ENCODE peak calls at places on chromosomes 2 and 18, in nine cellular contexts. U is T-helper 2 cell; Q is body of pancreas; I is NCI-H1105; P is GM20000; B is T-helper 1 cell; V is amniotic epithelial cell; L is glomerular endothelial cell; E is activated naive CD4-positive, alpha-beta T cell treated with anti-CD3 and anti-CD28 coated beads for 36 hours. J is an unnamed sample.

GRCh38 chr18:75896865-75897264 is 469.4 kb upstream of the SMIM21 start:
- DNase-seq in B (no peak), U (no peak), Q (peak), L (no peak), P (no peak), I (peak), V (no peak), E (no peak), J (no peak)

GRCh38 chr2:15191801-15192200 is 369.3 kb downstream of the NBAS start:
- DNase-seq in E (no peak), B (no peak), P (no peak), U (no peak), V (no peak), I (no peak), Q (no peak), L (no peak), J (no peak)

GRCh38 chr2:24538720-24539119 is 47.7 kb downstream of the NCOA1 start:
- DNase-seq in I (no peak), B (no peak), E (no peak), Q (no peak), V (no peak), L (no peak), P (peak), U (no peak), J (no peak)

GRCh38 chr18:57666818-57667497 is 45.3 kb upstream of the NARS1 start:
- DNase-seq in V (peak), U (no peak), B (no peak), Q (no peak), P (no peak), L (no peak), E (no peak), I (no peak), J (no peak)

GRCh38 chr2:183594150-183594549 is 469.9 kb downstream of the NUP35 start:
- DNase-seq in Q (no peak), L (no peak), B (no peak), E (no peak), V (no peak), P (no peak), I (no peak), U (no peak), J (no peak)

GRCh38 chr2:649461-650342 is 27.5 kb downstream of the TMEM18 start:
- DNase-seq in L (no peak), E (no peak), B (no peak), V (no peak), U (no peak), I (no peak), Q (no peak), P (no peak), J (no peak)

GRCh38 chr2:70889716-70890037 is 46.0 kb upstream of the ATP6V1B1 start:
- DNase-seq in V (no peak), B (no peak), U (no peak), I (no peak), P (no peak), L (no peak), E (no peak), Q (no peak), J (no peak)

GRCh38 chr18:8705280-8705940 is at the start of gene MTCL1:
- DNase-seq in I (no peak), Q (peak), E (peak), V (no peak), P (peak), L (no peak), B (no peak), U (no peak), J (peak)

GRCh38 chr2:37323176-37323575 is 1.5 kb downstream of the PRKD3 start:
- DNase-seq in B (no peak), E (no peak), Q (no peak), V (no peak), I (no peak), U (no peak), P (no peak), L (no peak), J (no peak)

GRCh38 chr2:157786663-157787363 is 89.3 kb downstream of the ACVR1 start:
- DNase-seq in U (no peak), L (no peak), Q (no peak), V (peak), B (no peak), I (no peak), P (no peak), E (no peak), J (no peak)

GRCh38 chr2:133787207-133787606 is 218.9 kb upstream of the NCKAP5 start:
- DNase-seq in L (no peak), E (no peak), P (no peak), I (no peak), Q (no peak), U (no peak), B (no peak), V (peak), J (no peak)

GRCh38 chr18:67463829-67464228 is 52.7 kb downstream of the DSEL start:
- DNase-seq in L (no peak), U (no peak), V (peak), P (no peak), Q (no peak), E (no peak), I (no peak), B (no peak), J (no peak)

GRCh38 chr2:60976875-60977561 is 40.5 kb upstream of the PEX13 start:
- DNase-seq in L (no peak), B (peak), U (no peak), Q (no peak), V (no peak), P (peak), I (no peak), E (peak), J (no peak)

J was measured in dorsolateral prefrontal cortex.